ENCODE peak calls at places on chromosomes 1 and 21, in five cellular contexts. D, O, A, C and U are unnamed samples.

GRCh38 chr1:11579506-11579905 is 74.7 kb downstream of the FBXO2 start:
- DNase-seq in D (no peak), O (no peak), A (no peak), C (no peak), U (no peak)

GRCh38 chr1:103496014-103496635 is 29.4 kb upstream of the RNPC3 start:
- DNase-seq in D (no peak), O (no peak), A (no peak), C (no peak), U (no peak)

GRCh38 chr1:59332983-59333382 is 36.1 kb downstream of the FGGY start:
- DNase-seq in D (no peak), O (peak; percentile 50), A (no peak), C (no peak), U (peak; percentile 90)

GRCh38 chr1:221718391-221719277 is 23.3 kb downstream of the DUSP10 start:
- DNase-seq in D (no peak), O (no peak), A (no peak), C (no peak), U (no peak)

GRCh38 chr1:198681831-198682756 is 43.3 kb downstream of the PTPRC start:
- DNase-seq in D (no peak), O (peak; percentile 97), A (peak; percentile 98), C (no peak), U (peak; percentile 98)

GRCh38 chr1:25867210-25867991 is 8.1 kb downstream of the PAQR7 start:
- DNase-seq in D (no peak), O (no peak), A (no peak), C (no peak), U (no peak)

GRCh38 chr1:155051777-155052398 is 772 bp downstream of the ADAM15 start:
- DNase-seq in D (no peak), O (peak; percentile 63), A (peak; percentile 58), C (peak; percentile 40), U (peak; percentile 60)

GRCh38 chr1:156191292-156191954 is 2.5 kb upstream of the SLC25A44 start:
- DNase-seq in D (no peak), O (no peak), A (no peak), C (no peak), U (peak; percentile 8)

GRCh38 chr1:11787251-11787803 is 18.4 kb downstream of the MTHFR start:
- DNase-seq in D (no peak), O (no peak), A (no peak), C (peak; percentile 57), U (no peak)

GRCh38 chr1:89633103-89633744 is at the start of gene LRRC8C:
- DNase-seq in D (no peak), O (peak; percentile 80), A (peak; percentile 66), C (no peak), U (peak; percentile 81)

GRCh38 chr1:161305872-161306519 is 3.8 kb downstream of the MPZ start:
- DNase-seq in D (no peak), O (peak; percentile 93), A (peak; percentile 93), C (peak; percentile 38), U (peak; percentile 96)

GRCh38 chr1:221939598-221939997 is 197.7 kb upstream of the DUSP10 start:
- DNase-seq in D (no peak), O (no peak), A (peak; percentile 97), C (no peak), U (peak; percentile 16)

GRCh38 chr21:44815852-44816628 is 1.8 kb downstream of the SUMO3 start:
- DNase-seq in D (no peak), O (no peak), A (no peak), C (no peak), U (no peak)

GRCh38 chr1:29658688-29659087 is 422.4 kb downstream of the PTPRU start:
- DNase-seq in D (no peak), O (no peak), A (no peak), C (no peak), U (no peak)

GRCh38 chr1:145545055-145545454 is 62.7 kb upstream of the GPR89A start:
- DNase-seq in D (no peak), O (no peak), A (no peak), C (no peak), U (no peak)

GRCh38 chr1:54160351-54160750 is 7.6 kb upstream of the CDCP2 start:
- DNase-seq in D (no peak), O (no peak), A (no peak), C (no peak), U (no peak)

GRCh38 chr1:40985875-40986274 is 6.4 kb downstream of the CTPS1 start:
- DNase-seq in D (no peak), O (no peak), A (no peak), C (no peak), U (no peak)

GRCh38 chr1:25051504-25051903 is 121.4 kb upstream of the RUNX3 start:
- DNase-seq in D (no peak), O (no peak), A (no peak), C (no peak), U (no peak)

GRCh38 chr21:42861311-42862122 is 17.8 kb downstream of the WDR4 start:
- DNase-seq in D (no peak), O (no peak), A (no peak), C (no peak), U (no peak)

GRCh38 chr1:226725870-226726212 is 13.2 kb downstream of the ITPKB start:
- DNase-seq in D (no peak), O (no peak), A (no peak), C (no peak), U (no peak)

GRCh38 chr1:245306628-245307410 is 152.0 kb downstream of the KIF26B start:
- DNase-seq in D (no peak), O (no peak), A (no peak), C (no peak), U (no peak)

GRCh38 chr1:4076346-4076745 is 176.3 kb upstream of the C1orf174 start:
- DNase-seq in D (no peak), O (no peak), A (no peak), C (no peak), U (no peak)

GRCh38 chr21:44614961-44615391 is 3.1 kb downstream of the KRTAP10-8 start:
- DNase-seq in D (peak; percentile 34), O (no peak), A (no peak), C (no peak), U (no peak)

GRCh38 chr1:163440090-163440489 is 118.3 kb downstream of the NUF2 start:
- DNase-seq in D (no peak), O (no peak), A (no peak), C (no peak), U (no peak)

GRCh38 chr1:96474985-96475743 is 246.4 kb upstream of the PTBP2 start:
- DNase-seq in D (no peak), O (no peak), A (no peak), C (no peak), U (no peak)

GRCh38 chr1:116765962-116766361 is 11.7 kb downstream of the CD2 start:
- DNase-seq in D (no peak), O (no peak), A (no peak), C (no peak), U (no peak)

GRCh38 chr21:42308914-42309752 is 6.1 kb downstream of the TFF3 start:
- DNase-seq in D (no peak), O (no peak), A (no peak), C (no peak), U (no peak)

GRCh38 chr1:225824522-225824921 is 14.6 kb downstream of the EPHX1 start:
- DNase-seq in D (no peak), O (no peak), A (no peak), C (no peak), U (no peak)

GRCh38 chr1:99465176-99465900 is 180.6 kb upstream of the PALMD start:
- DNase-seq in D (no peak), O (no peak), A (no peak), C (no peak), U (no peak)

GRCh38 chr1:14149431-14149830 is 449.1 kb upstream of the KAZN start:
- DNase-seq in D (no peak), O (no peak), A (no peak), C (no peak), U (no peak)

GRCh38 chr21:35020446-35020845 is 28.7 kb downstream of the RUNX1 start:
- DNase-seq in D (peak; percentile 18), O (no peak), A (no peak), C (no peak), U (no peak)

GRCh38 chr1:39639333-39640130 is at the start of gene HEYL:
- DNase-seq in D (no peak), O (peak; percentile 22), A (no peak), C (peak; percentile 34), U (peak; percentile 57)

GRCh38 chr1:14826172-14826636 is 227.7 kb downstream of the KAZN start:
- DNase-seq in D (peak; percentile 94), O (no peak), A (no peak), C (no peak), U (no peak)